ENCODE peak calls at places on chromosomes 3 and 15, in six cellular contexts. P is GM12864, F is HFF-Myc, Y is astrocyte of the spinal cord, I is endothelial cell of umbilical vein, O is fibroblast of villous mesenchyme. K is an unnamed sample.

GRCh38 chr3:179563298-179563934 is 690 bp downstream of the ACTL6A start:
- DNase-seq in P (peak), I (peak), F (peak), O (peak), Y (peak), K (peak)

GRCh38 chr3:127694467-127695215 is 21.9 kb downstream of the ABTB1 start:
- DNase-seq in P (no peak), F (no peak), O (no peak), Y (peak), I (peak), K (no peak)

GRCh38 chr3:70832811-70833509 is 520.5 kb upstream of the MDFIC2 start:
- DNase-seq in I (no peak), F (no peak), P (no peak), O (peak), Y (peak), K (peak)

GRCh38 chr3:193039058-193039457 is 121.4 kb upstream of the MB21D2 start:
- DNase-seq in F (no peak), P (no peak), Y (no peak), I (no peak), O (no peak), K (no peak)

GRCh38 chr3:12557472-12558105 is 702 bp downstream of the MKRN2 start:
- DNase-seq in I (peak), O (peak), Y (peak), P (no peak), F (no peak), K (no peak)

GRCh38 chr3:94349310-94349848 is 286.5 kb downstream of the NSUN3 start:
- DNase-seq in Y (no peak), I (no peak), P (no peak), F (no peak), O (no peak), K (no peak)

GRCh38 chr3:115548611-115549010 is 74.7 kb upstream of the GAP43 start:
- DNase-seq in O (no peak), F (no peak), I (no peak), Y (no peak), P (no peak), K (no peak)

GRCh38 chr3:51955893-51956770 is 951 bp downstream of the GPR62 start:
- DNase-seq in P (no peak), O (peak), I (peak), F (no peak), Y (peak), K (no peak)

GRCh38 chr3:12773724-12774105 is 14.7 kb upstream of the TMEM40 start:
- DNase-seq in F (no peak), P (no peak), O (no peak), Y (no peak), I (no peak), K (no peak)

GRCh38 chr3:15728766-15729165 is 69.0 kb downstream of the ANKRD28 start:
- DNase-seq in I (no peak), F (no peak), O (no peak), Y (peak), P (no peak), K (no peak)

GRCh38 chr15:93018574-93018973 is 70.4 kb downstream of the RGMA start:
- DNase-seq in P (no peak), I (no peak), Y (no peak), F (no peak), O (no peak), K (no peak)

GRCh38 chr15:46151786-46152185 is 517.0 kb downstream of the SQOR start:
- DNase-seq in Y (no peak), P (no peak), F (no peak), I (no peak), O (no peak), K (no peak)

DNA sequence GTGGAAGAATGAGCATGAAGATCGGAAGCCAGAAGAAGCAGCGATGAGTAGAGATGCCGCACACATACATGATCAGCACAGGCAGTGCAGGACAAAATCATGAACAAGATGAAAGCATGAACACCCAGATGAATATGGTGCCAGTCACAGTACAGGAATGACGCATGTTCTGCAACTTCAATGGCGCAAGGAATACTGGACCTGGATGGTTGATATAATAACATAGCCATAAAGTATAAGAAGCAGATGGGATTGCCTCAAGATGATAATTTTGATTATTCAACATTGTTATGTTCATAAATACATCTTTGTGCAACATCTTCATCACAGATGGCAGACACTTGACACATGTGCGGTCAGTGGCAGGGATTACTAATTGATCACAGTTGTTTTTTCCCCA is 59.7 kb upstream of the SLCO3A1 start:
- DNase-seq in P (no peak), F (no peak), Y (no peak), I (no peak), O (no peak), K (no peak)
- TF ChIP-seq CTCF in P (no peak), F (no peak), Y (no peak), I (no peak), O (no peak), K (no peak)

DNA sequence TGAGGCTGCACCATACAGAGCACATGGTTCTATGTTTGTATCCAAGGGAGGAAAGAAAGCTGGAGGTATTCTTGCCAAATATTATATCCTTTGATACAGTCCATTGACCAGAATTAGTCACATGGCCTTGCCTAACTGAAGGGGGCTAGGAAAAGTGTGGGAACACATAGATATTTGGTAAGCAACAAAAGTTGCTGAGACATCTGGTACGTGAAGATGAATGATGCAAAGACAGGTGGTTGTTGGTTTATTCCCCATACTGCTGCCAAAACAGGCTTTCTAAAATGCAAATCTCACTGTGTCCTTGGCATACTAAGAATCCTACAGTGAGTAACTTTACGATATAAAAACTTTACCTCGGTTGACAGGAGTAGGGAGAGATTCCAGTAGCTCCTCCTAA is 162.2 kb downstream of the VGLL3 start:
- DNase-seq in Y (peak), F (no peak), I (no peak), P (no peak), O (no peak), K (no peak)
- H3K4me3 ChIP-seq in Y (no peak), F (no peak), I (no peak), P (no peak), O (no peak), K (no peak)

GRCh38 chr3:40736943-40737342 is 212.2 kb downstream of the ZNF621 start:
- DNase-seq in I (no peak), P (no peak), F (no peak), O (no peak), Y (no peak), K (no peak)
- TF ChIP-seq CTCF in I (no peak), P (no peak), F (no peak), O (peak), Y (no peak), K (no peak)

GRCh38 chr15:100923076-100923475 is 3.9 kb downstream of the LRRK1 start:
- DNase-seq in O (no peak), I (no peak), P (no peak), Y (no peak), F (no peak), K (no peak)

GRCh38 chr15:100919481-100920405 is 586 bp downstream of the LRRK1 start:
- DNase-seq in Y (peak), O (peak), I (peak), F (no peak), P (no peak), K (no peak)

GRCh38 chr15:100922192-100923040 is 3.3 kb downstream of the LRRK1 start:
- DNase-seq in P (no peak), Y (no peak), F (no peak), I (no peak), O (no peak), K (no peak)

GRCh38 chr15:100918690-100919480 is at the start of gene LRRK1:
- DNase-seq in Y (peak), P (no peak), F (peak), O (peak), I (peak), K (no peak)

DNA sequence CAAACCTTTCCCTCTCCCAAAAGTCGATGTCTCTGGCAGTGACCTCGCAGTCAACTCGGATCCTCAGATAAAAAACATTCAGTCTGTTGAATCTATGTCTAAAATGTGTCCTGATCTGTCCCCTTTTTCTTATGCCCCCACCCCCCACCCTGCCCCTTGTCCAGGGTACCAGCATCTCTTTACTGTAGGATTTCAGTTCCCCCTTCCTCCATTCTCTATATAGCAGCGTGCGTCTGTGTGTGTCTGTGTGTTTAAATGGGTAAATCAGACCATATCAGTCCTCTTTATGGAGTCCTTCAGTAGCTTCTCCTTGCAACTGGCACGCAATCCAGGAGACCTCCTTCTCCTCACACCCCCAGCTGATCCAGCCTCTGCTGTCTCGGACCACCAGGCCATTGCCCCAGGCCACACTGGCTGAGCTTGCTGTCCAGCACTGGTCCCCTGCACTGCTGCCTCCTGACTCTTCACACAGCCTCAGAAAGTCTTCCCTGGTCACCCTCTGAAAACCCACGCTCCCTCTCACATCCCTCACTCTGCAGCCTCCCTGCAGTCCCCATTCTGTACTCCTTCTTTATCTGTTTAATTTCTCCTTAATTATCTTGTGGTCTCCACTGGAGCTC is 1.5 kb downstream of the LRRK1 start:
- DNase-seq in F (no peak), O (no peak), Y (no peak), I (no peak), P (no peak), K (no peak)
- H3K4me3 ChIP-seq in F (peak), O (peak), Y (no peak), I (no peak), P (peak), K (no peak)

K was measured in AG09309.